ENCODE peak calls at places on chromosomes 5 and 9, in nine cellular contexts. V is AG04450, S is hepatocyte, L is retinal pigment epithelial cell, B is heart left ventricle, U is progenitor cell of endocrine pancreas, W is OCI-LY7, Z is foreskin keratinocyte, C is cardiac muscle cell. X is an unnamed sample.

GRCh38 chr5:106759581-106759980 is 911.2 kb downstream of the EFNA5 start:
- DNase-seq in U (no peak), Z (peak), W (no peak), V (peak), B (no peak), C (no peak), L (peak), S (no peak), X (no peak)

GRCh38 chr5:1243487-1244152 is 18.4 kb downstream of the SLC6A18 start:
- DNase-seq in S (no peak), B (no peak), W (no peak), C (peak), Z (no peak), U (no peak), V (no peak), L (no peak), X (no peak)

GRCh38 chr5:120848883-120849282 is 384.8 kb downstream of the PRR16 start:
- DNase-seq in B (no peak), Z (no peak), U (no peak), V (no peak), C (no peak), S (no peak), L (no peak), W (no peak), X (no peak)

GRCh38 chr9:71509054-71509453 is 259.3 kb downstream of the CEMIP2 start:
- DNase-seq in U (no peak), B (no peak), L (no peak), S (peak), V (no peak), C (no peak), W (no peak), Z (peak), X (no peak)

GRCh38 chr5:168529361-168530234 is 493 bp downstream of the FBLL1 start:
- DNase-seq in Z (no peak), C (peak), W (no peak), V (no peak), U (peak), B (no peak), S (peak), L (no peak), X (no peak)

GRCh38 chr5:137498736-137499505 is at the start of gene SPOCK1:
- DNase-seq in C (peak), U (peak), L (no peak), Z (peak), V (no peak), S (peak), B (peak), W (peak), X (no peak)

GRCh38 chr5:123945548-123945947 is 433.6 kb downstream of the CSNK1G3 start:
- DNase-seq in W (no peak), S (no peak), Z (no peak), L (no peak), C (no peak), V (no peak), U (no peak), B (no peak), X (no peak)

GRCh38 chr5:66666778-66667177 is 70.6 kb downstream of the MAST4 start:
- DNase-seq in B (no peak), U (no peak), C (peak), S (peak), W (no peak), L (no peak), Z (no peak), V (no peak), X (no peak)

GRCh38 chr9:81562221-81563019 is 126.9 kb downstream of the TLE1 start:
- DNase-seq in W (no peak), S (peak), L (peak), B (no peak), Z (peak), V (peak), U (no peak), C (no peak), X (peak)

GRCh38 chr5:158117467-158118165 is 258.7 kb upstream of the CLINT1 start:
- DNase-seq in Z (no peak), C (no peak), S (no peak), L (no peak), V (no peak), B (no peak), W (no peak), U (no peak), X (no peak)

GRCh38 chr5:133525048-133525447 is 87.3 kb downstream of the FSTL4 start:
- DNase-seq in W (no peak), C (no peak), U (no peak), L (no peak), B (no peak), Z (no peak), V (no peak), S (no peak), X (no peak)

GRCh38 chr5:172336264-172336663 is 52.7 kb upstream of the UBTD2 start:
- DNase-seq in C (no peak), B (no peak), S (no peak), Z (no peak), V (no peak), U (no peak), W (no peak), L (no peak), X (no peak)

GRCh38 chr5:173326501-173326960 is 1.7 kb downstream of the STC2 start:
- DNase-seq in V (peak), C (peak), W (no peak), L (no peak), B (no peak), Z (peak), S (no peak), U (no peak), X (peak)

GRCh38 chr5:148398698-148399121 is 15.0 kb downstream of the FBXO38 start:
- DNase-seq in Z (no peak), W (no peak), L (no peak), C (no peak), S (no peak), U (no peak), B (no peak), V (no peak), X (no peak)

GRCh38 chr5:75707911-75708509 is 9.2 kb downstream of the POC5 start:
- DNase-seq in Z (peak), C (no peak), V (no peak), S (no peak), U (no peak), W (no peak), B (no peak), L (no peak), X (no peak)

GRCh38 chr5:129460121-129460950 is at the start of gene ADAMTS19:
- DNase-seq in U (no peak), L (no peak), B (peak), C (peak), Z (peak), S (peak), V (no peak), W (no peak), X (no peak)

GRCh38 chr9:109317311-109317978 is 3.4 kb downstream of the EPB41L4B start:
- DNase-seq in S (no peak), C (no peak), L (no peak), B (no peak), U (no peak), Z (no peak), V (no peak), W (no peak), X (no peak)

GRCh38 chr5:131514316-131515275 is 120.4 kb downstream of the RAPGEF6 start:
- DNase-seq in L (no peak), W (no peak), S (no peak), Z (peak), U (no peak), B (no peak), V (no peak), C (no peak), X (no peak)
- TF ChIP-seq CTCF in L (no peak), W (no peak), S (no peak), Z (peak), U (no peak), B (peak), V (peak), C (no peak), X (no peak)

GRCh38 chr5:51651889-51652288 is 268.6 kb downstream of the ISL1 start:
- DNase-seq in W (no peak), S (no peak), C (no peak), Z (peak), B (no peak), U (no peak), V (no peak), L (peak), X (no peak)

GRCh38 chr5:51652980-51653379 is 269.7 kb downstream of the ISL1 start:
- DNase-seq in W (no peak), V (no peak), B (no peak), U (no peak), L (peak), C (no peak), S (no peak), Z (peak), X (no peak)

GRCh38 chr5:51661646-51662265 is 278.5 kb downstream of the ISL1 start:
- DNase-seq in B (no peak), W (no peak), L (no peak), V (no peak), S (no peak), C (no peak), Z (no peak), U (no peak), X (no peak)

GRCh38 chr5:51657340-51658240 is 274.3 kb downstream of the ISL1 start:
- DNase-seq in U (no peak), C (no peak), Z (peak), V (no peak), B (no peak), W (no peak), L (no peak), S (no peak), X (no peak)
- TF ChIP-seq CTCF in U (no peak), C (no peak), Z (no peak), V (no peak), B (no peak), W (no peak), L (no peak), S (no peak), X (no peak)

DNA sequence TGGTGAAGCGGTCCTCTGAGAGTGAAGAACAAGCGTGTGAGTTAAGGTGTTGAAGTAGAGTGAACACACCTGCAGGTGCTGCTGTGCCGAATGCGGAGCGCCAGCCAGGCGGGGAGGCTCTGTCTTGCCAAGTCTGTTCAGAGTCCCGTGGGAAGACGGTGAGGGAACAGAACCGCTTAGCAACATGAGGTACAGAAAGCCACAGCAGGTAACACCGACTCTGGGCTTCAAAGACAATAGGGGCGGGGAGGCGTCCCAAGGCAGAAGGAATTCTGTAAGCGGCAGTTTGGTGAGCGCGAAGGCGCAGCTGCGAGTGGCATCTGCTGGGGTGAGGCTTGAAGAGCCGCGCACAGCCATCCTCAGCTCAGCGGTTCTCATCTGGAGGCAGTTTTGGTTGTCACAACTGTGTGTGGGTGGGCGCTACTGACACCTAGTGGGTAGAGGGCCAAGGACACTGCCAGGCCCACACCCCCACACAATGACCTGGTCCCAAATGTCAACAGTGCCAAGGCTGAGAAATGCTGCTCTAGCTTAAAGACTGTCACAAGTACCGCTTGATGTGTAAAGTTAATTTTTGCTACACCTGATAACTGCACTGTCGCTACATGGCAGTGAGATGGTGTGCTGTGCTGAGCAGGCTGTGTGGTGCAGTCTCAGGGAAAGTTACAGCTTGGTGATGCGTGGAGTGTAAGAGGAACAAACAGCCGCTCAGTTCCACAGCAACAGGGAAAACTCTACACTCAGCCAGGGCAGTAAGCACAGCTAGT is 67.4 kb upstream of the TBC1D9B start:
- DNase-seq in U (no peak), V (no peak), B (no peak), S (peak), W (peak), Z (peak), L (no peak), C (peak), X (no peak)
- TF ChIP-seq CTCF in U (peak), V (peak), B (peak), S (peak), W (peak), Z (peak), L (peak), C (peak), X (peak)

GRCh38 chr5:177546262-177546741 is 8.1 kb downstream of the FAM193B start:
- DNase-seq in S (peak), L (peak), U (no peak), W (no peak), C (no peak), B (no peak), Z (peak), V (peak), X (peak)
- TF ChIP-seq CTCF in S (no peak), L (no peak), U (no peak), W (no peak), C (peak), B (no peak), Z (no peak), V (peak), X (no peak)

DNA sequence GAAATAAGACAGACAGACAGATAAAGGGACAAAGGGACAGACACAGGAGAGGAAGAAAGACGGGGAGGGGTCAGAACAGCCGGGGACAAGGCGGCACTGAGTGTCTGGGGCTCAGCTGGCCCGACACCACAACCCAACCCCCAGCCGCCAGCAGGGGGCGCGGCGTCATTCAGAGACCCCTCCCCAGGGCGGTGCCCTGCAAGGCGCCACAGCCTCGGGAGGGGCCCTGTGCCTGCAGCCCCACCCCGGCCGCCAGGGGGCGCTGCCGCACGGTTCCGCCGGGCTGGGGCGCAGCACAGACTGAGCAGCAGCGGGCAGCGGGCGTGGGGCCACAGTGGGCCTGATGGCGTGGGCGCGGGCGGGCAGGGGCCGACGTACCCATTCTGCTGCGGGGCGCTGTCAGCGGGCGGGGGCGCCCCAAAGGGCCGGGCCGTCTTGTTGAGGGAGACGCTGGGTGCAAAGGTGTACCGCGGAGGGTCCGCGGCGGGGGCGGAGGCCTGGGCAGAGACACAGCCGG is 5.9 kb downstream of the PDLIM7 start:
- DNase-seq in L (no peak), S (peak), U (peak), Z (no peak), V (no peak), C (peak), W (peak), B (no peak), X (no peak)
- TF ChIP-seq CTCF in L (peak), S (peak), U (peak), Z (peak), V (peak), C (peak), W (peak), B (peak), X (peak)

DNA sequence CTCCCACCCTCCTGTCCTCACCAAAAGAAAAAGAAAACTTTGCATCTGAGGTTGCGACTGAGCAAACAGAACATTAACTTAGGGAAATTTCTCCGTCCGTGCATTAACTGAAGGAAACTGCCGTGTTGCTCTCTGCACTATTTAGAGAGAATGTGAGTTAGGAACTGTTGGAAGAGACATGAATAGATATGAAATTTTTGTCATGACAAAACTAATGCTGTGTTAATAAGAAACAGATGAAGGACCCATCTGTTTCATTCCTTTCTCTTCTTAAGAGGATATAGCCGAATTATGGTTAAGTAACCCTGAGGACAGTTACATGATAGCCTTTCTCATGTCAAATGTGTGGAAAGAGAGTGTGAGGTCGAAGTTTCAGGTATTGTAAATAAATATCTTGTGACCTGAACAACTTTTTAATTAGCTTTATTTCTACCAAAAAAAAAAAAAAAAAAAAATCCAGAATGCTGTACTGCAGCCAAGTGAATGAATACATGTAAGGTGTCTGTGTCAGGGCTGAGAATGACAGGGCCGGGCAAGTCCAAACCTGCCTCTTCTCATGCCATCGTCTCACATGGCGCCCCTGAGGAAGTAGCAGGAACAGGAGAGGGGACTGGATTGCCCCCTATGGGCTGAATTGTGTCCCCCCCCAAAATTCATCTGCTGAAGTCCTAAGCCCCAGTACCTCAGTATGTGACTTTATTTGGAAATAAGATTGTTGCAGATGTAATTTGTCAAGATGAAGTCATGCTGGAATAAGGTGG is 35.6 kb upstream of the ANKRD33B start:
- DNase-seq in U (no peak), W (no peak), V (no peak), L (no peak), B (no peak), C (no peak), Z (peak), S (no peak), X (peak)
- TF ChIP-seq CTCF in U (peak), W (peak), V (peak), L (peak), B (no peak), C (no peak), Z (peak), S (no peak), X (peak)

GRCh38 chr9:93574900-93575705 is 1.3 kb upstream of the PHF2 start:
- DNase-seq in L (no peak), W (no peak), V (no peak), S (no peak), Z (no peak), B (no peak), U (no peak), C (no peak), X (no peak)

GRCh38 chr9:93575706-93576295 is 583 bp upstream of the PHF2 start:
- DNase-seq in U (no peak), S (peak), L (no peak), W (peak), V (no peak), B (peak), Z (no peak), C (peak), X (no peak)

GRCh38 chr9:93577940-93578682 is 1.7 kb downstream of the PHF2 start:
- DNase-seq in S (no peak), W (peak), L (no peak), U (no peak), C (no peak), Z (no peak), V (no peak), B (no peak), X (no peak)

GRCh38 chr9:93577045-93577939 is 908 bp downstream of the PHF2 start:
- DNase-seq in V (no peak), S (peak), Z (peak), W (peak), B (no peak), U (no peak), L (no peak), C (peak), X (no peak)

GRCh38 chr9:93576296-93577044 is at the start of gene PHF2:
- DNase-seq in S (peak), Z (no peak), W (peak), C (peak), U (no peak), B (no peak), V (no peak), L (no peak), X (no peak)
- TF ChIP-seq CTCF in S (no peak), Z (no peak), W (no peak), C (no peak), U (no peak), B (no peak), V (no peak), L (no peak), X (no peak)

GRCh38 chr5:31251032-31251431 is 57.5 kb downstream of the CDH6 start:
- DNase-seq in S (no peak), V (no peak), Z (no peak), B (no peak), W (no peak), L (no peak), C (no peak), U (no peak), X (no peak)
- TF ChIP-seq CTCF in S (no peak), V (no peak), Z (no peak), B (no peak), W (no peak), L (no peak), C (no peak), U (no peak), X (no peak)

DNA sequence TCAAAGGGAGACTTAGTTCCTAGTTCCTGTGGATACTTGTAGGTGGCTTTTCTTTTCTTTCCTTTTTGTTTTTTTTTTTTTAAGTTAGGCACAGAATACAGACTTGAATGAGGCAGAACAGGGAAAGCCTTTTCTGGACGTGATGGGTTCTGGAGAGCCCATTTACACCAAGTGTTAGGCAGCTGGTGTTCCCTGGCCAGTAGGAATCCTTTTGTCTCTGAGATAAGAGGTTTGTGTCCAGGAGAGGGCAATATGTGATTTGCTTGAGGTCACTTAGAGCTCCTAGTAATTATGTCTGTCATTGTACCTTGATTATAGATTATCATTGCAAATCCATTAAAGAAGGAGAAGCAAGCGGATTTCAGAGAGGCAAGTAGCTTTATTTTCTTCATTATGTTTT is 9.1 kb downstream of the MEGF10 start:
- DNase-seq in C (no peak), U (no peak), W (no peak), B (no peak), Z (no peak), V (no peak), L (no peak), S (no peak), X (no peak)
- TF ChIP-seq CTCF in C (no peak), U (no peak), W (no peak), B (no peak), Z (no peak), V (no peak), L (no peak), S (no peak), X (no peak)

DNA sequence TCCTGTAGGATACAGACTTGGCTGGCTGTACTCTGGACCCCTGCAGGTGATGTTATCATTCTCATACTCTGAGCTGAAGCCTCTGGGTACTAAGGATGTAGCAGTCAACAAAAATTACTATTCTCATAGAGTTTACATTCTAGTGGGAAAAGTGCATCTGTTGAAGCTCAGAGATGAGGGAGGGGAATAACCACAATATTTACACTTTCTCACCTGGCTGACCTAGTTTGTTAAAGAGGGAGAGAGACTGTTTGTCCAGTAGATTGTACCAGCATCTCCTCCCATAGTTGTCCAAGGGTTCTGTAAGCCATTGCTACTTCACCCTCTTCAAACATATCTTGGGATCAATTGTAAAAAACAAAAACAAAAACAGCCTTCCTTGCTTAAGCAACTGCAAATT is 33.8 kb upstream of the CHD1 start:
- DNase-seq in V (no peak), L (no peak), B (no peak), Z (no peak), S (no peak), W (no peak), C (no peak), U (no peak), X (no peak)
- TF ChIP-seq CTCF in V (no peak), L (no peak), B (no peak), Z (no peak), S (no peak), W (no peak), C (no peak), U (no peak), X (no peak)

X was measured in AG09319.